ENCODE peak calls at places on chromosome 9, in four cellular contexts. H, T, F and E are unnamed samples.

GRCh38 chr9:93218671-93219420 is 34.9 kb downstream of the WNK2 start:
- DNase-seq in H (peak; percentile 21), T (no peak), F (no peak), E (no peak)

GRCh38 chr9:21160178-21160577 is 6.3 kb downstream of the IFNA21 start:
- DNase-seq in H (no peak), T (no peak), F (no peak), E (no peak)

GRCh38 chr9:113548221-113549041 is 84.9 kb downstream of the RGS3 start:
- DNase-seq in H (no peak), T (peak; percentile 53), F (peak; percentile 57), E (no peak)

GRCh38 chr9:89425921-89426388 is 72.0 kb downstream of the SEMA4D start:
- DNase-seq in H (no peak), T (no peak), F (no peak), E (no peak)

GRCh38 chr9:109894921-109895758 is 115.1 kb downstream of the PALM2AKAP2 start:
- DNase-seq in H (no peak), T (peak; percentile 26), F (no peak), E (no peak)

GRCh38 chr9:35910613-35911488 is 1.6 kb downstream of the SPAAR start:
- DNase-seq in H (peak; percentile 40), T (peak; percentile 67), F (peak; percentile 62), E (no peak)

GRCh38 chr9:83962165-83962564 is 17.9 kb downstream of the HNRNPK start:
- DNase-seq in H (no peak), T (peak; percentile 81), F (no peak), E (no peak)

GRCh38 chr9:90141723-90142122 is 500.9 kb downstream of the DIRAS2 start:
- DNase-seq in H (no peak), T (no peak), F (no peak), E (no peak)

GRCh38 chr9:6641561-6641960 is 4.0 kb downstream of the GLDC start:
- DNase-seq in H (no peak), T (peak; percentile 5), F (no peak), E (no peak)

GRCh38 chr9:20215552-20215951 is 406.7 kb downstream of the MLLT3 start:
- DNase-seq in H (no peak), T (no peak), F (no peak), E (no peak)

GRCh38 chr9:27365977-27366376 is 69.0 kb upstream of the EQTN start:
- DNase-seq in H (no peak), T (no peak), F (no peak), E (no peak)

GRCh38 chr9:93984860-93985259 is 29.7 kb upstream of the BARX1 start:
- DNase-seq in H (no peak), T (no peak), F (no peak), E (no peak)

GRCh38 chr9:90189306-90189705 is 453.3 kb downstream of the DIRAS2 start:
- DNase-seq in H (no peak), T (no peak), F (no peak), E (no peak)

GRCh38 chr9:81557957-81558791 is 131.2 kb downstream of the TLE1 start:
- DNase-seq in H (no peak), T (peak; percentile 78), F (peak; percentile 20), E (no peak)

GRCh38 chr9:37329576-37329975 is 92.9 kb upstream of the GRHPR start:
- DNase-seq in H (no peak), T (peak; percentile 36), F (no peak), E (no peak)